ENCODE peak calls at places on chromosomes 11 and 22, in eight cellular contexts. One of them, this sample, is unnamed.

GRCh38 chr11:74980627-74981026 is 8.1 kb upstream of the NEU3 start:
- DNase-seq in HCT116: no peak
- DNase-seq in GM12878: no peak
- DNase-seq in transverse colon: no peak
- DNase-seq in upper lobe of left lung: no peak
- DNase-seq in GM23338: no peak
- DNase-seq in spleen: no peak
- DNase-seq in breast epithelium: no peak
- DNase-seq in this sample: no peak

GRCh38 chr11:76790251-76790650 is 7.1 kb downstream of the TSKU start:
- DNase-seq in GM23338: no peak
- DNase-seq in spleen: peak
- DNase-seq in GM12878: no peak
- DNase-seq in breast epithelium: no peak
- DNase-seq in transverse colon: peak
- DNase-seq in HCT116: no peak
- DNase-seq in upper lobe of left lung: no peak
- DNase-seq in this sample: no peak

GRCh38 chr22:17130199-17130598 is 9.0 kb upstream of the TMEM121B start:
- DNase-seq in breast epithelium: no peak
- DNase-seq in HCT116: no peak
- DNase-seq in upper lobe of left lung: no peak
- DNase-seq in GM12878: no peak
- DNase-seq in GM23338: no peak
- DNase-seq in spleen: no peak
- DNase-seq in transverse colon: no peak
- DNase-seq in this sample: no peak

GRCh38 chr22:43090130-43090789 is 1.1 kb upstream of the TTLL1 start:
- DNase-seq in HCT116: peak
- DNase-seq in transverse colon: peak
- DNase-seq in GM12878: peak
- DNase-seq in upper lobe of left lung: no peak
- DNase-seq in breast epithelium: peak
- DNase-seq in GM23338: no peak
- DNase-seq in spleen: no peak
- DNase-seq in this sample: peak

GRCh38 chr22:40991298-40991697 is 40.1 kb downstream of the RBX1 start:
- DNase-seq in upper lobe of left lung: no peak
- DNase-seq in spleen: no peak
- DNase-seq in transverse colon: no peak
- DNase-seq in GM23338: no peak
- DNase-seq in HCT116: no peak
- DNase-seq in breast epithelium: no peak
- DNase-seq in GM12878: no peak
- DNase-seq in this sample: no peak

GRCh38 chr11:45917286-45917622 is 423 bp downstream of the PEX16 start:
- DNase-seq in upper lobe of left lung: peak
- DNase-seq in HCT116: no peak
- DNase-seq in GM23338: no peak
- DNase-seq in GM12878: no peak
- DNase-seq in breast epithelium: no peak
- DNase-seq in transverse colon: peak
- DNase-seq in spleen: peak
- DNase-seq in this sample: no peak

GRCh38 chr11:40281055-40281580 is 1178.3 kb downstream of the LRRC4C start:
- DNase-seq in upper lobe of left lung: no peak
- DNase-seq in breast epithelium: no peak
- DNase-seq in spleen: no peak
- DNase-seq in HCT116: no peak
- DNase-seq in GM12878: no peak
- DNase-seq in transverse colon: no peak
- DNase-seq in GM23338: peak
- DNase-seq in this sample: no peak

GRCh38 chr22:28426346-28427132 is 253.1 kb downstream of the TTC28 start:
- DNase-seq in GM23338: no peak
- DNase-seq in upper lobe of left lung: no peak
- DNase-seq in breast epithelium: no peak
- DNase-seq in GM12878: no peak
- DNase-seq in HCT116: no peak
- DNase-seq in spleen: no peak
- DNase-seq in transverse colon: no peak
- DNase-seq in this sample: no peak

GRCh38 chr11:78834886-78835285 is 260.2 kb upstream of the NARS2 start:
- DNase-seq in upper lobe of left lung: no peak
- DNase-seq in GM23338: no peak
- DNase-seq in breast epithelium: no peak
- DNase-seq in transverse colon: no peak
- DNase-seq in spleen: no peak
- DNase-seq in HCT116: no peak
- DNase-seq in GM12878: no peak
- DNase-seq in this sample: no peak

GRCh38 chr11:27022659-27023251 is 17.9 kb upstream of the BBOX1 start:
- DNase-seq in GM23338: no peak
- DNase-seq in spleen: no peak
- DNase-seq in GM12878: no peak
- DNase-seq in breast epithelium: no peak
- DNase-seq in upper lobe of left lung: no peak
- DNase-seq in transverse colon: no peak
- DNase-seq in HCT116: no peak
- DNase-seq in this sample: no peak

GRCh38 chr11:93849751-93850584 is 450 bp downstream of the VSTM5 start:
- DNase-seq in spleen: no peak
- DNase-seq in upper lobe of left lung: peak
- DNase-seq in GM23338: peak
- DNase-seq in transverse colon: peak
- DNase-seq in GM12878: no peak
- DNase-seq in HCT116: no peak
- DNase-seq in breast epithelium: no peak
- DNase-seq in this sample: no peak

GRCh38 chr11:110432713-110433392 is 3.1 kb downstream of the FDX1 start:
- DNase-seq in upper lobe of left lung: no peak
- DNase-seq in breast epithelium: no peak
- DNase-seq in HCT116: no peak
- DNase-seq in GM23338: no peak
- DNase-seq in transverse colon: no peak
- DNase-seq in spleen: no peak
- DNase-seq in GM12878: no peak
- DNase-seq in this sample: no peak

GRCh38 chr11:123550620-123550917 is 103.9 kb downstream of the SCN3B start:
- DNase-seq in GM12878: no peak
- DNase-seq in breast epithelium: no peak
- DNase-seq in HCT116: no peak
- DNase-seq in transverse colon: no peak
- DNase-seq in upper lobe of left lung: no peak
- DNase-seq in spleen: no peak
- DNase-seq in GM23338: no peak
- DNase-seq in this sample: no peak

DNA sequence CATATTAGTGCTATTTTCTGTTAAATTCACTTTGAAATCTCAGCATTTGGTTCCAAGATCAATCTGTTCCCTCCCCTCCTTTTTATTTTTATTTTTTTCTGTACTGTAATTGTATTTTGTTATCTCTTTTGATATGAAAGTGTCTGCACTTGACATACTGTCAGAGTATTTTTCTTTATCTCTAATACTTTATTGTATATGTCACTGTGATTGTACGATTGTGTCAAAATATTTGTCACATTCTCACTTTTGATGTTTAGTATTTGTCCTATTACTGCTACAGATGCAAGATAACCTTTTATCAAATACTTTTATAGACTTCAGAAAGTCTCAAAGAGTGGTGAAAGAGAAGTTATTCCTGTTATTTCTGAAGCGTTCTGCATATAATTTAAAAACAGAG is 323.5 kb downstream of the JRKL start:
- DNase-seq in transverse colon: no peak
- DNase-seq in HCT116: no peak
- DNase-seq in spleen: no peak
- DNase-seq in GM23338: no peak
- DNase-seq in upper lobe of left lung: no peak
- DNase-seq in GM12878: no peak
- DNase-seq in breast epithelium: no peak
- DNase-seq in this sample: no peak
- TF ChIP-seq POLR2AphosphoS5 in transverse colon: no peak
- TF ChIP-seq POLR2AphosphoS5 in HCT116: no peak
- TF ChIP-seq POLR2AphosphoS5 in spleen: no peak
- TF ChIP-seq POLR2AphosphoS5 in GM23338: no peak
- TF ChIP-seq POLR2AphosphoS5 in upper lobe of left lung: no peak
- TF ChIP-seq POLR2AphosphoS5 in GM12878: no peak
- TF ChIP-seq POLR2AphosphoS5 in breast epithelium: no peak
- TF ChIP-seq POLR2AphosphoS5 in this sample: no peak

GRCh38 chr22:50138988-50139387 is 31.5 kb upstream of the PANX2 start:
- DNase-seq in GM23338: no peak
- DNase-seq in HCT116: no peak
- DNase-seq in upper lobe of left lung: no peak
- DNase-seq in spleen: no peak
- DNase-seq in breast epithelium: no peak
- DNase-seq in transverse colon: no peak
- DNase-seq in GM12878: no peak
- DNase-seq in this sample: no peak

GRCh38 chr22:50138036-50138435 is 32.5 kb upstream of the PANX2 start:
- DNase-seq in GM12878: no peak
- DNase-seq in spleen: no peak
- DNase-seq in GM23338: no peak
- DNase-seq in upper lobe of left lung: no peak
- DNase-seq in HCT116: no peak
- DNase-seq in breast epithelium: no peak
- DNase-seq in transverse colon: no peak
- DNase-seq in this sample: no peak

GRCh38 chr22:50140615-50141014 is 29.9 kb upstream of the PANX2 start:
- DNase-seq in GM12878: no peak
- DNase-seq in GM23338: no peak
- DNase-seq in spleen: no peak
- DNase-seq in HCT116: no peak
- DNase-seq in upper lobe of left lung: no peak
- DNase-seq in breast epithelium: no peak
- DNase-seq in transverse colon: no peak
- DNase-seq in this sample: no peak

GRCh38 chr22:50141462-50141861 is 29.1 kb upstream of the PANX2 start:
- DNase-seq in GM12878: no peak
- DNase-seq in GM23338: no peak
- DNase-seq in upper lobe of left lung: peak
- DNase-seq in transverse colon: no peak
- DNase-seq in breast epithelium: no peak
- DNase-seq in HCT116: no peak
- DNase-seq in spleen: no peak
- DNase-seq in this sample: no peak

DNA sequence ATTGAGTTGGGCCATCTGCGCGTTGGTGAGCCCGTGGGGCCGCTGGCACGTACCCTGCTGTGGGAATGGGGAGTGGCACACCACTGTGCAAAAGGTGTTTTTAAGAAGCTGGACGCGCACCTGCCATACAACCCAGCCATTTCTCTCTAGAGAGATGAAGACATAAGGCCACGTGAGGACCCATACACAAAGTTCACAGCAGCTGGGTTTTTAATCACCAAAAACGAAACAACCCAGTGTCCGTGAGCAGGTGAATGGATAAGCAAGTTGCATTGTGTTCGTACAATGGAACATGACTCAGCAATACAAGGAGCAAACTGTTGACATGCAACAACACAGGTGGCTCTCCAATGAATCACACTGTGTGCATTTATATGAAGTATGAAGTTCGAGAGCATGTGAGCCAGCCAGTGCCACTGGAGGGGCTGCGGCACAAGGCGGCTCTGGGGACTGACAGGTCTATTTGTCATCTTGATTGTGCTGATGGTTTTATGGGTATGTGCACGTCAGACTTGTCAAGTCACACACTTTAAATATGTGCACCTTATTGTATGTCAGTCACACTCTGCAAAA is 30.6 kb upstream of the PANX2 start:
- DNase-seq in GM12878: no peak
- DNase-seq in breast epithelium: no peak
- DNase-seq in spleen: no peak
- DNase-seq in transverse colon: no peak
- DNase-seq in GM23338: no peak
- DNase-seq in HCT116: no peak
- DNase-seq in upper lobe of left lung: no peak
- DNase-seq in this sample: no peak
- H3K27ac ChIP-seq in GM12878: no peak
- H3K27ac ChIP-seq in breast epithelium: no peak
- H3K27ac ChIP-seq in spleen: no peak
- H3K27ac ChIP-seq in transverse colon: no peak
- H3K27ac ChIP-seq in GM23338: no peak
- H3K27ac ChIP-seq in HCT116: no peak
- H3K27ac ChIP-seq in upper lobe of left lung: no peak
- H3K27ac ChIP-seq in this sample: no peak

GRCh38 chr11:47848636-47849155 is 546 bp upstream of the NUP160 start:
- DNase-seq in upper lobe of left lung: no peak
- DNase-seq in HCT116: no peak
- DNase-seq in GM12878: no peak
- DNase-seq in transverse colon: no peak
- DNase-seq in breast epithelium: no peak
- DNase-seq in GM23338: no peak
- DNase-seq in spleen: no peak
- DNase-seq in this sample: no peak
- TF ChIP-seq CTCF in upper lobe of left lung: no peak
- TF ChIP-seq CTCF in HCT116: no peak
- TF ChIP-seq CTCF in GM12878: no peak
- TF ChIP-seq CTCF in transverse colon: peak
- TF ChIP-seq CTCF in breast epithelium: peak
- TF ChIP-seq CTCF in GM23338: peak
- TF ChIP-seq CTCF in spleen: no peak
- TF ChIP-seq CTCF in this sample: no peak

DNA sequence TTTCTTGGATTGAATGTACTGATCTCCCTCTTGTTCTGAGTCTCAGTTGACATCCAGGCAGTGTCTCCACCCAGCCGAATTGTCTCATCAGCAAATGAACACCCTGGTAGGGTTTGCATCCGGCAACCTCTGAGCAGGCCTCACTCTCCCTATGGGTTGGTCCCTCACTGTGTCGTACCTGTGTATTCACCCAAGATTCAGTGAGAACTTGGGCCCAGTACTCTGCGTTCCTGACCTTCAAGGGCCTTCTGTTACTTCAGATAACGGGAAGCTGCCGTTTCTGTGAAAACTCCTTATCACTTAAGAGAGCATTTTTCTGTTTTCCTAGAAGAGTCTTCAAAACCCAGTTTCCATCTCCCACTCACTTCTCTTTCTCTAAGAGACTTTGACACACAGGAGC is 915.6 kb downstream of the TBC1D22A start:
- DNase-seq in HCT116: no peak
- DNase-seq in spleen: no peak
- DNase-seq in breast epithelium: no peak
- DNase-seq in GM23338: no peak
- DNase-seq in transverse colon: no peak
- DNase-seq in upper lobe of left lung: no peak
- DNase-seq in GM12878: no peak
- DNase-seq in this sample: no peak
- TF ChIP-seq POLR2AphosphoS5 in HCT116: no peak
- TF ChIP-seq POLR2AphosphoS5 in spleen: no peak
- TF ChIP-seq POLR2AphosphoS5 in breast epithelium: no peak
- TF ChIP-seq POLR2AphosphoS5 in GM23338: no peak
- TF ChIP-seq POLR2AphosphoS5 in transverse colon: no peak
- TF ChIP-seq POLR2AphosphoS5 in upper lobe of left lung: no peak
- TF ChIP-seq POLR2AphosphoS5 in GM12878: no peak
- TF ChIP-seq POLR2AphosphoS5 in this sample: no peak

DNA sequence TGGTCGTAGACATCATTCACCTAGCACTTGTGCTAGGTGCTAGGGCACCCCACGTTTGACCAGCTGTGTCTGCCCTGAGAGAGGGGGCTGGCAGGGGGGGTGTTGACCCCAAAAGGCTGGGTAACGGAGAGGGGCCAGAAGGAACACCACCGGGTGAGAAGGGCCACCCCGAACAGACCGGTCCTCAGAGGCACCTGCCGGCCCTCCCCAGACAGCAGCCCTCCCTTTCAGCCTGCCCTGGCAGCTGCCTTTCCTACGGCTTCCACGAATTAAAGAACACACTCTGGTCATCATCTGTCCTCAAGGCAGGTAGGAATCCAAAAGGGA is 977 bp upstream of the KCNJ5 start:
- DNase-seq in spleen: no peak
- DNase-seq in breast epithelium: no peak
- DNase-seq in upper lobe of left lung: no peak
- DNase-seq in HCT116: no peak
- DNase-seq in transverse colon: no peak
- DNase-seq in GM23338: no peak
- DNase-seq in GM12878: no peak
- DNase-seq in this sample: no peak
- H3K27ac ChIP-seq in spleen: peak
- H3K27ac ChIP-seq in breast epithelium: peak
- H3K27ac ChIP-seq in upper lobe of left lung: no peak
- H3K27ac ChIP-seq in HCT116: no peak
- H3K27ac ChIP-seq in transverse colon: no peak
- H3K27ac ChIP-seq in GM23338: no peak
- H3K27ac ChIP-seq in GM12878: no peak
- H3K27ac ChIP-seq in this sample: peak

This sample was measured in prostate gland.